ENCODE peak calls at places on chromosomes 3 and 15, in four cellular contexts. L, A, Y and R are unnamed samples.

GRCh38 chr3:158354713-158355112 is 216.3 kb upstream of the MLF1 start:
- DNase-seq in L (no peak), A (no peak), Y (no peak), R (no peak)

GRCh38 chr3:40691598-40691905 is 166.8 kb downstream of the ZNF621 start:
- DNase-seq in L (no peak), A (no peak), Y (peak), R (no peak)

GRCh38 chr3:147914532-147914931 is 505.4 kb downstream of the ZIC1 start:
- DNase-seq in L (no peak), A (no peak), Y (no peak), R (no peak)

GRCh38 chr3:113873814-113874526 is 35.4 kb downstream of the GRAMD1C start:
- DNase-seq in L (no peak), A (no peak), Y (no peak), R (no peak)

GRCh38 chr15:31405200-31405929 is 78.7 kb downstream of the KLF13 start:
- DNase-seq in L (no peak), A (no peak), Y (no peak), R (no peak)

GRCh38 chr15:55334997-55335396 is 16.0 kb downstream of the PIGB start:
- DNase-seq in L (no peak), A (no peak), Y (no peak), R (no peak)

GRCh38 chr3:20055020-20055775 is 15.0 kb downstream of the KAT2B start:
- DNase-seq in L (no peak), A (no peak), Y (no peak), R (no peak)

GRCh38 chr15:30924353-30924752 is 20.6 kb downstream of the FAN1 start:
- DNase-seq in L (no peak), A (no peak), Y (no peak), R (no peak)

GRCh38 chr3:51384730-51385473 is at the start of gene MANF:
- DNase-seq in L (peak), A (peak), Y (peak), R (peak)
- TF ChIP-seq POLR2A in L (peak), A (peak), Y (peak), R (peak)

GRCh38 chr3:36097180-36097579 is 283.1 kb upstream of the STAC start:
- DNase-seq in L (no peak), A (no peak), Y (no peak), R (no peak)

GRCh38 chr3:36095238-36095637 is 285.1 kb upstream of the STAC start:
- DNase-seq in L (no peak), A (no peak), Y (no peak), R (no peak)
- H3K4me3 ChIP-seq in L (no peak), A (no peak), Y (no peak), R (no peak)

GRCh38 chr3:183230826-183231225 is 22.2 kb upstream of the B3GNT5 start:
- DNase-seq in L (no peak), A (no peak), Y (no peak), R (no peak)
- TF ChIP-seq POLR2A in L (no peak), A (no peak), Y (no peak), R (no peak)

GRCh38 chr15:41561104-41561776 is 2.2 kb downstream of the TYRO3 start:
- DNase-seq in L (no peak), A (no peak), Y (no peak), R (no peak)
- H3K4me3 ChIP-seq in L (no peak), A (no peak), Y (no peak), R (no peak)

DNA sequence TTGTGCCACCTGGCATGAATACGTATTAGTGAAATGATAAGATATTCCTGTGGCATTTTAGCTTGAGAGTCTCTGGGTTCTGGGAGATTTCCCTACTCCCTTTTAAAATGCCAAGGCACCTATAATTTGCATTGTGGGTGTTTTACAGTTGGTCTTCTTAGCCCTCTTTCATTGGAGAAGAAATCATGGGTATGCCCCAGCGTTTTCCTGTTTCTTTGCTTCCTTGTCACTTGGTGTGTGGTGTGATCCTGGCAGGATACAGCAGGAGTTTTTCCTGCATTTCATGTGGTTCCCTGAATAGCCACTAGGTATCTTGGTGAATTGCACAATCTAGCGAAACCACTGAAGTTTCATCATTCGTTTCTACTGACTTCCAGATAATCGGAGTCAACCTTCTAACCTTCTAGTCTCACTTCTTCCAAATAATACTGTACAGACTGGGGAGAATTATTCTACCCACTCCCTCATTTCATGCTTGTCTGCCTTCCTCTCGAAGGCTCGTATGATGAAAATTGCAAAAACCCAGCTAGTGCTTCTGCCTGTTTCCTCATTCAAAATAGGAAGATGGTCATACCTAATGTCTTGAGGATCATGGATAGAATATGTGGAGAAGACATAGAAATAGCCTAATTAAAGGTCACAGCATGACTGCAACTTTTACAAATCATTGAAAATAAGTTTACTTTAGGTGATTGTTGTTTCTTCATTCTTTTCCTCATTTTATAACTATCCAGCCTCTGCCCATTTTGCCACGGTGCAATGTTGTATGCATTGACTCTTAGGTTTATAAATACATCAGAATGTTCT is 2.7 kb downstream of the BHLHE40 start:
- DNase-seq in L (no peak), A (peak), Y (peak), R (no peak)
- TF ChIP-seq POLR2A in L (peak), A (peak), Y (no peak), R (no peak)

DNA sequence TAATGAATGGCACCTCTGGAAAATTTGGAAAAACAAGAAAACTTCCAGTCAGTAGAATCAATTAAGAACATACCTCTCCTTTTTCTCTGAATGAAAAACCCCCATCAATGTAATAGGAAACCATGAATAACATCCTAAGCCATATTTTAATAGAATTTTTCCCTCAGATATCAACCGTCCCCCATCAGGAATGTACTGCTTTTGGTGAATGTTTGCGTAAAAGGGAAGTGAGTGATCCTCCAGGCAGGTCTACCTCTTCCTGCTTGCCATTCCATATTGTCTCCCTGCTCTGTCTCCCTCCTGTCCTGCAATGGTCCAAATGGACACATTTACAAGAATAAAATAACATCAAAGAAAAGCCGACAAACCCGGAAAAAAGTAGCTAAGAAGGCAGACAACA is 30.8 kb downstream of the LAMP3 start:
- DNase-seq in L (no peak), A (no peak), Y (no peak), R (no peak)
- H3K4me3 ChIP-seq in L (no peak), A (no peak), Y (no peak), R (no peak)

DNA sequence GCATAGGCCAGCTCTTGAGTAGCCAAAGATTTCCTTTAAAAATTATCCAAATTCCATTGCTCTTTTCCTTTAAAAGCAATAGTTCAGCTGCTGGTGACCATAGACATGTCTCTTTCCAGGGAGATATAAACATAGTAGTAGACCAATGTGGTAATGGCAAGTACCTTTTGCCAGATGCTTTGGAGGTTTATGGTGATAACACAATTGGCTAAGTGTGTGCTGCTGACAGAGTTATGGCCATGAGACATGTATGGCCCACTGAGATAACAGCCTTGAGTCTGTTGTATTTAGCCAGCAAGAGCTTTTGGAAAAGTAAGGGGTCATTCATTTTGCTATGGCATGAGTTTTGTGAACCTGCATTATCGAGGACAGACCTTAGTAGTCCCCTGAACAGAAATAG is 1146.8 kb downstream of the TUSC7 start:
- DNase-seq in L (no peak), A (no peak), Y (no peak), R (no peak)
- TF ChIP-seq POLR2A in L (no peak), A (no peak), Y (no peak), R (no peak)

GRCh38 chr15:73495171-73495570 is 52.2 kb downstream of the REC114 start:
- DNase-seq in L (no peak), A (no peak), Y (no peak), R (no peak)
- H3K4me3 ChIP-seq in L (no peak), A (no peak), Y (no peak), R (no peak)